ENCODE peak calls at places on chromosomes 6 and 20, in nine cellular contexts. P is lower leg skin; D is ascending aorta; N is SW 1271; J is GDM1; H is naive thymus-derived CD8-positive, alpha-beta T cell; Q is NCI-H2171; T is A172; C is SJSA1. Z is an unnamed sample.

GRCh38 chr6:82397962-82398692 is 34.5 kb downstream of the TPBG start:
- DNase-seq in N (no peak), D (no peak), P (no peak), Q (no peak), J (no peak), T (peak), C (no peak), H (no peak), Z (no peak)

GRCh38 chr6:132466952-132467351 is 46.0 kb downstream of the STX7 start:
- DNase-seq in T (no peak), C (no peak), Q (no peak), P (no peak), N (no peak), D (no peak), H (no peak), J (no peak), Z (no peak)

GRCh38 chr6:10759312-10759839 is 11.8 kb downstream of the TMEM14B start:
- DNase-seq in D (no peak), P (peak), N (peak), C (peak), T (peak), H (no peak), J (no peak), Q (peak), Z (peak)

GRCh38 chr20:41424546-41424945 is 57.9 kb upstream of the EMILIN3 start:
- DNase-seq in N (no peak), D (no peak), Q (no peak), P (no peak), C (no peak), H (no peak), T (peak), J (no peak), Z (no peak)

GRCh38 chr6:122792796-122793195 is 3.7 kb downstream of the SMPDL3A start:
- DNase-seq in P (no peak), D (no peak), H (no peak), Q (no peak), C (no peak), N (no peak), T (no peak), J (no peak), Z (no peak)

GRCh38 chr6:1612902-1613301 is 3.2 kb downstream of the FOXC1 start:
- DNase-seq in T (peak), H (no peak), D (no peak), J (no peak), C (peak), N (no peak), Q (no peak), P (no peak), Z (no peak)

GRCh38 chr6:130886965-130887364 is 59.8 kb downstream of the SMLR1 start:
- DNase-seq in N (no peak), J (no peak), P (no peak), Q (no peak), T (no peak), D (no peak), C (no peak), H (no peak), Z (no peak)

GRCh38 chr6:20212392-20213111 is at the start of gene MBOAT1:
- DNase-seq in J (peak), T (peak), H (peak), Q (peak), N (peak), C (peak), P (peak), D (peak), Z (peak)

GRCh38 chr20:3632311-3633004 is 30.7 kb downstream of the GFRA4 start:
- DNase-seq in H (no peak), P (no peak), D (no peak), Q (no peak), N (no peak), J (no peak), T (no peak), C (no peak), Z (no peak)

GRCh38 chr6:25670793-25671513 is 18.9 kb downstream of the SCGN start:
- DNase-seq in Q (no peak), T (peak), J (no peak), P (no peak), N (no peak), D (no peak), C (no peak), H (no peak), Z (no peak)

GRCh38 chr6:106446287-106446885 is 85.9 kb downstream of the CRYBG1 start:
- DNase-seq in Q (no peak), T (peak), H (no peak), J (no peak), P (no peak), D (no peak), C (no peak), N (no peak), Z (no peak)